ENCODE peak calls at places on chromosome 19, in four cellular contexts. Q is thyroid gland; V is A549; S is CD8-positive, alpha-beta T cell. X is an unnamed sample.

GRCh38 chr19:28021316-28022185 is 1191.4 kb downstream of the UQCRFS1 start:
- DNase-seq in Q (no peak), V (no peak), S (no peak), X (no peak)

GRCh38 chr19:24060687-24061356 is 26.2 kb upstream of the ZNF254 start:
- DNase-seq in S (no peak), Q (no peak), V (no peak), X (no peak)

GRCh38 chr19:7293795-7294570 is at the start of gene INSR:
- DNase-seq in S (peak), V (peak), Q (peak), X (peak)

GRCh38 chr19:5309438-5310204 is 31.0 kb downstream of the PTPRS start:
- DNase-seq in S (no peak), Q (no peak), V (no peak), X (no peak)

GRCh38 chr19:17625980-17626379 is 62.2 kb downstream of the UNC13A start:
- DNase-seq in V (no peak), S (no peak), Q (no peak), X (no peak)

GRCh38 chr19:858868-859843 is at the start of gene CFD:
- DNase-seq in V (no peak), Q (no peak), S (no peak), X (no peak)

GRCh38 chr19:29812080-29812880 is 489 bp downstream of the CCNE1 start:
- DNase-seq in S (no peak), V (no peak), Q (peak), X (peak)

GRCh38 chr19:5192568-5192967 is 148.0 kb downstream of the PTPRS start:
- DNase-seq in Q (no peak), S (no peak), V (no peak), X (no peak)

GRCh38 chr19:39497850-39498261 is 891 bp upstream of the DLL3 start:
- DNase-seq in Q (peak), V (no peak), S (no peak), X (peak)

GRCh38 chr19:39236527-39236926 is 8.3 kb downstream of the IFNL3 start:
- DNase-seq in Q (no peak), V (no peak), S (no peak), X (no peak)

GRCh38 chr19:18006895-18007604 is 920 bp upstream of the ARRDC2 start:
- DNase-seq in V (peak), Q (peak), S (peak), X (peak)

GRCh38 chr19:6402834-6403608 is 10.1 kb upstream of the GTF2F1 start:
- DNase-seq in V (no peak), Q (peak), S (no peak), X (no peak)

GRCh38 chr19:30367001-30367400 is 5.2 kb upstream of the ZNF536 start:
- DNase-seq in V (no peak), Q (no peak), S (no peak), X (no peak)

GRCh38 chr19:38319421-38320258 is at the start of gene KCNK6:
- DNase-seq in S (no peak), V (peak), Q (peak), X (no peak)

GRCh38 chr19:50607874-50608785 is 31.6 kb downstream of the SYT3 start:
- DNase-seq in S (peak), V (peak), Q (peak), X (peak)

GRCh38 chr19:58356236-58356970 is 3.1 kb upstream of the A1BG start:
- DNase-seq in Q (no peak), S (no peak), V (no peak), X (no peak)

GRCh38 chr19:5432687-5433086 is 22.5 kb upstream of the ZNRF4 start:
- DNase-seq in V (no peak), S (no peak), Q (no peak), X (no peak)

GRCh38 chr19:40718774-40719391 is 2.0 kb downstream of the ITPKC start:
- DNase-seq in S (no peak), Q (peak), V (peak), X (peak)

GRCh38 chr19:36997843-36998235 is 80.4 kb upstream of the ZNF420 start:
- DNase-seq in V (no peak), Q (no peak), S (no peak), X (no peak)

GRCh38 chr19:16078759-16079707 is 2.7 kb downstream of the TPM4 start:
- DNase-seq in Q (peak), V (no peak), S (no peak), X (peak)

GRCh38 chr19:16834747-16835146 is 5.5 kb downstream of the SIN3B start:
- DNase-seq in Q (no peak), S (no peak), V (no peak), X (no peak)

GRCh38 chr19:42132851-42133528 is 744 bp upstream of the POU2F2 start:
- DNase-seq in S (peak), V (peak), Q (peak), X (peak)

GRCh38 chr19:10270180-10270615 is 722 bp upstream of the ICAM1 start:
- DNase-seq in V (no peak), S (peak), Q (peak), X (peak)

GRCh38 chr19:18057557-18057956 is 29.2 kb downstream of the IL12RB1 start:
- DNase-seq in S (no peak), Q (peak), V (no peak), X (no peak)

GRCh38 chr19:16038196-16038695 is 38.0 kb upstream of the TPM4 start:
- DNase-seq in S (no peak), Q (no peak), V (no peak), X (no peak)

GRCh38 chr19:33385956-33386355 is 12.4 kb downstream of the CEBPG start:
- DNase-seq in Q (peak), S (no peak), V (no peak), X (no peak)

GRCh38 chr19:49870309-49870901 is 3.0 kb upstream of the PNKP start:
- DNase-seq in Q (no peak), V (no peak), S (no peak), X (no peak)

GRCh38 chr19:40217027-40217810 is 965 bp downstream of the TTC9B start:
- DNase-seq in V (peak), S (no peak), Q (peak), X (peak)

GRCh38 chr19:16576690-16577530 is 4.7 kb upstream of the SLC35E1 start:
- DNase-seq in S (no peak), V (no peak), Q (no peak), X (no peak)

GRCh38 chr19:51552996-51553725 is 17.9 kb upstream of the ZNF175 start:
- DNase-seq in S (no peak), V (peak), Q (peak), X (peak)

GRCh38 chr19:21317821-21318220 is 11.4 kb downstream of the ZNF708 start:
- DNase-seq in V (no peak), S (no peak), Q (no peak), X (no peak)

GRCh38 chr19:15701757-15702589 is 25.9 kb upstream of the OR10H2 start:
- DNase-seq in S (no peak), Q (no peak), V (no peak), X (no peak)

GRCh38 chr19:372306-372890 is 27.8 kb upstream of the MIER2 start:
- DNase-seq in V (no peak), Q (no peak), S (no peak), X (no peak)

GRCh38 chr19:11191934-11192333 is 5.4 kb downstream of the KANK2 start:
- DNase-seq in S (no peak), V (no peak), Q (no peak), X (no peak)

GRCh38 chr19:51036519-51036918 is 1.7 kb upstream of the KLK12 start:
- DNase-seq in S (no peak), Q (no peak), V (no peak), X (no peak)

GRCh38 chr19:41009700-41010235 is 18.7 kb downstream of the CYP2B6 start:
- DNase-seq in Q (no peak), S (no peak), V (no peak), X (no peak)

GRCh38 chr19:33660426-33661160 is 38.8 kb downstream of the CHST8 start:
- DNase-seq in S (no peak), Q (no peak), V (no peak), X (no peak)

GRCh38 chr19:1234041-1234669 is 3.6 kb downstream of the CBARP start:
- DNase-seq in S (no peak), Q (no peak), V (no peak), X (no peak)

GRCh38 chr19:392375-392970 is 16.5 kb downstream of the C2CD4C start:
- DNase-seq in V (no peak), Q (no peak), S (no peak), X (no peak)

GRCh38 chr19:38826856-38827551 is 4.6 kb downstream of the ECH1 start:
- DNase-seq in Q (no peak), S (no peak), V (no peak), X (no peak)

GRCh38 chr19:13872695-13873389 is 4.1 kb upstream of the NANOS3 start:
- DNase-seq in V (peak), Q (peak), S (no peak), X (peak)
- TF ChIP-seq CTCF in V (peak), Q (no peak), S (peak), X (peak)

GRCh38 chr19:12783226-12783848 is 7.9 kb upstream of the JUNB start:
- DNase-seq in V (no peak), Q (no peak), S (no peak), X (peak)
- TF ChIP-seq CTCF in V (no peak), Q (no peak), S (no peak), X (no peak)

GRCh38 chr19:56120371-56121179 is 520 bp downstream of the ZNF787 start:
- DNase-seq in V (peak), S (peak), Q (peak), X (peak)
- TF ChIP-seq CTCF in V (no peak), S (no peak), Q (no peak), X (no peak)

DNA sequence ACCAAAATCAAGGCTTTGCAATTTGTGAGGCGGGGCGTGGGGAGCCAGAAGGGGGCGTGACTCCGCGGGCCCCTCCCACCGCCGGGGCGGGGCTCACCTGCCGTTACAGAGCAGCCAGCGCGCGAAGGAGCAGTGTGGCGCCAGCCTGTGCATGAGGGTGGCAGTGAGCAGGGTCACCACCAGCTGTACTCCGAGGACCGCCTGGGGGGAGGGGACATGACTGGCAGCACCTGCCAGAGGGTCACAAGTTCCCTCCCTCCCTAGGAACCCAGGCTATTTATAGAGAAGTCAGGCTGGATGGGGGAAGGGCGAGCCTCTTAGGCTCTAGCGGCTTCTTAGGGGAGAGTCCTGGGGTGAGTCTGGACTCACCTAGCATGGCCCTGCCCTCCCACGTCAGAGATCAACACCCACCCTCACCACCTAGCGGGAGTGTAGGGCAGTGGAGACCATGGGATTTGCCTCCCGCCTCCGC is 3.6 kb downstream of the TMEM161A start:
- DNase-seq in Q (peak), V (no peak), S (no peak), X (peak)
- TF ChIP-seq CTCF in Q (no peak), V (no peak), S (no peak), X (no peak)

DNA sequence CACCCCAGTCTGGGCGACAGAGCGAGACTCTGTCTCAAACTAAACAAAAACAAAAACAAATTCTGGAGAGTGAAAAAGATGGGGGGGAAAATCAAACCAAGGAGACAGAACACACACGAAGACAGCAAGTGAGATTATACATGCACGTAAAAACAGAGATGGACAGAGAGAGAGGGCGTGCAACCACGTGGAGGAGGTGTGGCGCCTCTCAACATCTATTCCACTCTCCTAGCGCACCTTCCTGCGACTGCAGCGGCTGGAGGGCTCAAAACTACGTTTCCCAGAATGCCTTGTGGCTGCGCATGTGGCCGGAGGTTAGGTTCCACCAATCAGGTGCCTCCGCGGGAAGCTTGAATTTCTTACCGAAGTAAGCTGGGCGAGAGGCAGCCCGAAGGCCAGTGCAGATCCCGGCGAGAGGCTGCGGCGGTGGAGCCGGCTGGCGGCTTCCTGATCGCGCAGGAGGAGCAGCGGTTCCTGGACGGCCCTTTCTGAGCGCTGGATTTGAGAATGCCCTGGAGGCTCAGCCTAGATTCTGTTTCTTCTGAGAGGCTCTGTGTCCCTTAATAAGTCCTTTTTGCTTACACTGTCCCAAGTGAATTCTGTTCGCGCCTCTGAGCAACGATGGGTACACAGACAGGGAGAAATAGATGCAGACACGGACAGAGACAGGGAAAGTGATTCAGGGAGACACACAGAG is 13.1 kb upstream of the NANOS2 start:
- DNase-seq in Q (peak), S (peak), V (peak), X (peak)
- TF ChIP-seq CTCF in Q (no peak), S (peak), V (peak), X (no peak)

GRCh38 chr19:48619692-48620565 is 623 bp downstream of the SPHK2 start:
- DNase-seq in S (no peak), Q (no peak), V (no peak), X (no peak)
- TF ChIP-seq CTCF in S (no peak), Q (peak), V (no peak), X (no peak)

DNA sequence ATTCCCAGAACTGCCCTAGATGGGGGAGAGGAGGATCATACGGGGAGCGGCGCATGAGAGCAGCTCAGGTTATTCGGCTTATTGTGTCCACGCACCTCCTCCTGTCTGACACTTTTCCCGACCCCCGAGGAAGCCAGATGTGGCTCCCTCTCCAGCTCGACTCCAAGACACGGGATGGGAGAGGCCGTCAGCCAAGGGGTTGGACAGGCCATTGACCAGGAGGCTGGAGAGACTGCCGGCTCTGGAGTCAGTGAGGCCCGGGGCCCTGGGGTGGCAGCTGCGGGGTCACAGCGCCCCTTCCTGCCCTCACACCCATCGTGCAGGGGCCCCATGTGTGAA is 2.9 kb downstream of the DMKN start:
- DNase-seq in S (no peak), V (no peak), Q (no peak), X (no peak)
- TF ChIP-seq CTCF in S (no peak), V (peak), Q (peak), X (no peak)

DNA sequence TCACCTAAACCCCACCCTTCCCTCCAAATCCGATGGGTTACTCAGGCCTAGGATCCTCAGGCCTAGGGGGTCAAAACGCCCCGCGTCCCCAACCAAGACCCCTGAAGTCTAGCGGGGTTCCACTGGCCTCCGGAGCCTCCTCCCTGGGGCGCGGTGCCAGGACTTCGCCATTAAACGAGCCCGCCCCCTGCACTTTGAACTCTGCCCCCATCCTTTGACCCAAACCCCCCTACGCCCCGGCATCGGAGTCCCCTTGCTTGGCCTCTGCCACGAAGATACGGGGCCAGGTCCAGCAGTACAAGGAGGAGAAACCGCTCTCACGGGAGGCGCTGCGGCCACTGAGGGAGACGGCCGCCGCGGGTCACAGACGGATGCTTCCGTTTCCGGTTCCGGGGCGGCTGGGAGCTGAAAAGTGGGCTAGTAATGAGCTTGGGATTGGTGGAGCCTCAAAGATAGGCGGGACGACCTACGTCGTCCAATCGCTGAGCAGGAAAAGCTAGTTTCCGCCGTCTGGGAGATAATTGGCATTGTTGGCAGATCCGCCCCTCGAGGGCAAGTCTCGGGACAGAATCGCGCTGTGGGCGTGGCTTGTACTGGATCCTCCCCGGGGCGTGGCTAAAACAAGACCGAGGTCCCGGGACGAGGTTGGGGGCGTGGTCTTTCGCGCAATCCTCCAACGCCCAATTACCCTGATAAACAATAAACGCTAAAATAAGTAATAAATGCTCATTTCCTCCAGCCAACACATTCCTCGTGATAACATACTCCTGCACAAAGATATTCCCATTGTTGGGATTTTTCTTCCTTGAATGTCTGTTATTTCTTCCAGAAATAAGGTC is 5.7 kb upstream of the ZNF77 start:
- DNase-seq in Q (peak), S (peak), V (peak), X (peak)
- TF ChIP-seq CTCF in Q (no peak), S (no peak), V (no peak), X (no peak)

X was measured in GM20000.